ENCODE peak calls at places on chromosomes 6 and 20, in four cellular contexts. Q is tibial nerve, O is endothelial cell of umbilical vein, I is GM23248. M is an unnamed sample.

GRCh38 chr20:63330084-63330760 is 30.9 kb downstream of the CHRNA4 start:
- DNase-seq in Q (no peak), I (no peak), O (no peak), M (no peak)

GRCh38 chr6:75204959-75205775 is 686 bp downstream of the COL12A1 start:
- DNase-seq in O (peak; percentile 46), I (peak; percentile 90), Q (peak; percentile 49), M (no peak)

GRCh38 chr6:138410048-138410735 is 6.2 kb downstream of the HEBP2 start:
- DNase-seq in O (no peak), Q (peak; percentile 54), I (peak; percentile 68), M (no peak)

GRCh38 chr6:152089992-152090391 is 282.5 kb downstream of the ESR1 start:
- DNase-seq in I (peak; percentile 87), O (no peak), Q (peak; percentile 39), M (peak; percentile 40)

GRCh38 chr6:109720336-109720735 is 29.2 kb downstream of the FIG4 start:
- DNase-seq in I (no peak), O (no peak), Q (no peak), M (no peak)

GRCh38 chr6:119283214-119283613 is 66.3 kb downstream of the MAN1A1 start:
- DNase-seq in Q (no peak), I (no peak), O (no peak), M (no peak)

GRCh38 chr6:33420493-33421343 is 853 bp downstream of the SYNGAP1 start:
- DNase-seq in O (no peak), Q (no peak), I (no peak), M (no peak)

GRCh38 chr6:1382883-1383728 is 6.3 kb upstream of the FOXF2 start:
- DNase-seq in O (no peak), Q (no peak), I (peak; percentile 33), M (no peak)

GRCh38 chr6:138970856-138971425 is 17.1 kb downstream of the REPS1 start:
- DNase-seq in O (peak; percentile 85), I (peak; percentile 97), Q (no peak), M (peak; percentile 15)

GRCh38 chr20:41175727-41176330 is 38.5 kb downstream of the PLCG1 start:
- DNase-seq in I (no peak), Q (peak; percentile 3), O (no peak), M (no peak)

GRCh38 chr6:2791124-2792050 is 26.2 kb downstream of the WRNIP1 start:
- DNase-seq in I (peak; percentile 93), Q (peak; percentile 73), O (peak; percentile 92), M (no peak)

GRCh38 chr6:108561742-108562502 is 1.2 kb downstream of the FOXO3 start:
- DNase-seq in Q (no peak), O (peak; percentile 46), I (peak; percentile 63), M (no peak)

GRCh38 chr6:25995507-25995906 is 32.9 kb downstream of the TRIM38 start:
- DNase-seq in I (no peak), O (no peak), Q (no peak), M (no peak)

GRCh38 chr6:88548891-88549505 is 382.9 kb upstream of the CNR1 start:
- DNase-seq in I (no peak), Q (no peak), O (no peak), M (no peak)

GRCh38 chr20:5400164-5400762 is 83.5 kb upstream of the PROKR2 start:
- DNase-seq in O (peak; percentile 15), Q (no peak), I (peak; percentile 32), M (no peak)

GRCh38 chr20:2775139-2775538 is 25.3 kb downstream of the CPXM1 start:
- DNase-seq in I (no peak), O (no peak), Q (no peak), M (no peak)

GRCh38 chr6:6131492-6132109 is 124.9 kb upstream of the NRN1 start:
- DNase-seq in O (peak; percentile 6), I (peak; percentile 57), Q (no peak), M (no peak)

GRCh38 chr6:13677878-13678254 is 33.8 kb downstream of the RANBP9 start:
- DNase-seq in I (no peak), O (no peak), Q (no peak), M (no peak)

GRCh38 chr6:127198549-127198948 is 68.1 kb upstream of the RNF146 start:
- DNase-seq in Q (peak; percentile 57), O (no peak), I (peak; percentile 84), M (no peak)

GRCh38 chr6:4103929-4104328 is 25.0 kb upstream of the FAM217A start:
- DNase-seq in Q (no peak), I (no peak), O (no peak), M (no peak)

GRCh38 chr6:52497652-52498408 is 77.7 kb downstream of the EFHC1 start:
- DNase-seq in Q (peak; percentile 54), I (peak; percentile 58), O (no peak), M (no peak)

GRCh38 chr6:163122365-163122764 is 292.2 kb upstream of the QKI start:
- DNase-seq in O (no peak), I (no peak), Q (no peak), M (no peak)

GRCh38 chr6:139943391-139943790 is 568.9 kb upstream of the CITED2 start:
- DNase-seq in Q (peak; percentile 24), I (peak; percentile 76), O (peak; percentile 93), M (no peak)

GRCh38 chr6:132388291-132388690 is 13.0 kb downstream of the MOXD1 start:
- DNase-seq in O (no peak), Q (no peak), I (peak; percentile 37), M (no peak)

GRCh38 chr6:34129753-34130152 is 16.1 kb downstream of the GRM4 start:
- DNase-seq in O (no peak), Q (no peak), I (no peak), M (no peak)

GRCh38 chr20:16243470-16243869 is 329.8 kb downstream of the KIF16B start:
- DNase-seq in O (no peak), I (no peak), Q (no peak), M (no peak)

GRCh38 chr20:676315-676937 is 824 bp upstream of the SCRT2 start:
- DNase-seq in O (no peak), I (no peak), Q (no peak), M (no peak)

GRCh38 chr6:119440953-119441352 is 91.4 kb upstream of the MAN1A1 start:
- DNase-seq in Q (no peak), I (no peak), O (no peak), M (no peak)

GRCh38 chr6:26197736-26198625 is 110.8 kb downstream of the HFE start:
- DNase-seq in O (peak; percentile 63), I (peak; percentile 49), Q (no peak), M (no peak)

GRCh38 chr6:138267971-138268895 is 49.9 kb upstream of the PBOV1 start:
- DNase-seq in I (no peak), Q (no peak), O (no peak), M (no peak)

GRCh38 chr6:22880686-22881433 is 311.5 kb downstream of the HDGFL1 start:
- DNase-seq in O (peak; percentile 92), I (peak; percentile 92), Q (no peak), M (no peak)

GRCh38 chr20:10658051-10658823 is 15.6 kb downstream of the JAG1 start:
- DNase-seq in Q (no peak), I (peak; percentile 59), O (no peak), M (no peak)

GRCh38 chr20:10660661-10661060 is 13.1 kb downstream of the JAG1 start:
- DNase-seq in I (peak; percentile 55), O (no peak), Q (no peak), M (no peak)

GRCh38 chr20:10659651-10660601 is 13.9 kb downstream of the JAG1 start:
- DNase-seq in I (no peak), Q (no peak), O (no peak), M (no peak)

GRCh38 chr20:10661261-10661660 is 12.5 kb downstream of the JAG1 start:
- DNase-seq in I (no peak), Q (no peak), O (no peak), M (no peak)

DNA sequence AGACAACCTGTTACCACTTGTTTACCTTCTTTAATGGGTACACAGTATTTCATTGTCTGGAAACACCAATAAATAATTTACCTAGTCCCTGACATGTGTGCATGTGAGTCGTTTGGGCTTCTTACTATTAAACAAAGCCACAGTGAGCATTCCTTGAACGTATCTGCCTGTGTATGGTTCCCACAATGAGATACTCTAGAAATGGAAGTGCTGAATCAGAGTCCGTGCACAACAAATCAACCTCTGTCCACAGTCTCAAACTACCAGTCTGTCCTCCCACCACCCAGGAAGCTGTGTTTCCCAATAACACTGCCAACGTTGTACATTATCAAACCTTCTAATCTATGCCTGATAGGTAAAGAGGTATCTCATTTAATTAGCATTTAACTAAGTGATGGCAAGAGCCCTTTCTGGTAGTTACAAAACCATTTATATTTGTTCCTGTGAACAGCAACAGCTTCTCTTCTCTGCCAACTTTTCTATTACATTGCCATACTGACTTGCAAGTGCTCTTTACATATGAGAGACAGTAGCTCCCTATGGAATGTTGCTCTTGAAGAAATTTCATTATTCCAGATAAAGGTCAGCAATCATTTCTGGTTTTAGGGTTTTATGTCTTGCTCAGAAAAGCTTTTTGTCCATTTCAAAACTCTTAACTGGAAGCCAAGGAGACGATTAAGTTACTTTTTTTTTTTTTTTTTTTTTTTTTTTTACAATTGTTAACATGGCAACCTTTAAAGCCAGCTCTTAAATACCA is 14.7 kb downstream of the JAG1 start:
- DNase-seq in O (no peak), Q (no peak), I (peak; percentile 28), M (no peak)
- H3K4me1 ChIP-seq in O (peaks cover 12% of the 10 kb centered on the region), Q (no peaks in the 10 kb centered on the region), I (peaks cover 3% of the 10 kb centered on the region), M (peaks cover 100% of the 10 kb centered on the region)

DNA sequence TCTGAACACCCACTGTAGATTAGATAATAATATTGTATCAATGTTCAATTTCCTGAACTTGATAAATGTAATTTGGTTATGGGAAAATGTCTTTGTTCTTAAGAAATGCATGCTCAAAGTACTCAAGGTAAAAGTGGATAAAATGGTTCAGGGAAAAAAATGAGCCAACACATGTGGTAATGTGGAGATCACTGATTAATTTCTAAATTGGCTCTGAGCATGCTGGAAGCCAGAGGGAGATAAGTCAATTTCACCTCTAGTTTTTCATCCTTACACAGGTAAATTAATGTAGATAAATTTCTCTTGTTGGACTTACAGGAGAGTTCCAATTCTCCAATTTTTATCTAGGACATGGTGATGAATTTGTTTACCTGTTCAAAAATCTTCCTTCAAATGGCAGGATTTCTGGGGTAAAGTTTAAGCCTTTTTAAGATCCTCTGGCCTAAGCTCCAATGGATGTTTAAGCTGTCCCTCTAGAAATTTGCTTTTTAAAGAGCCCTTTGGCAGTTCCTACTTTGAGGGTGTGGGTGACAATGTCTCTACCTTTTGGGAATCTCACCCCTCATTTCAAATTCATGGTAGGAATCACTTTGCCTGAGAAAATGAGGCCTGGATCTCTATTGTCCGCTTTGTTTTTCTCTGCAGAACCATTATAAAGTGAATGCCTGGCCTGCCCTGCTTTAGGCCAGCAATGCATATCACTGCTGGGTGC is 8.2 kb upstream of the COMMD7 start:
- DNase-seq in O (no peak), I (no peak), Q (no peak), M (no peak)
- H3K27ac ChIP-seq in O (no peak overlapping the region), I (no peak overlapping the region), Q (no peak overlapping the region), M (no peak overlapping the region)

GRCh38 chr20:13814672-13815071 is 29.8 kb downstream of the NDUFAF5 start:
- DNase-seq in Q (no peak), O (no peak), I (no peak), M (no peak)

GRCh38 chr20:13819885-13820645 is 35.2 kb downstream of the NDUFAF5 start:
- DNase-seq in Q (no peak), I (peak; percentile 70), O (peak; percentile 60), M (no peak)

GRCh38 chr20:13813910-13814309 is 29.1 kb downstream of the NDUFAF5 start:
- DNase-seq in I (no peak), O (no peak), Q (no peak), M (no peak)

GRCh38 chr20:13817342-13817741 is 32.5 kb downstream of the NDUFAF5 start:
- DNase-seq in O (peak; percentile 40), Q (no peak), I (peak; percentile 52), M (no peak)

GRCh38 chr20:13816757-13817156 is 31.9 kb downstream of the NDUFAF5 start:
- DNase-seq in O (no peak), Q (no peak), I (no peak), M (no peak)
- H3K36me3 ChIP-seq in O (peaks cover 13% of the 10 kb centered on the region), Q (peaks cover 12% of the 10 kb centered on the region), I (peaks cover 18% of the 10 kb centered on the region), M (peaks cover 42% of the 10 kb centered on the region)

GRCh38 chr6:44250067-44250717 is 3.3 kb downstream of the HSP90AB1 start:
- DNase-seq in O (no peak), I (no peak), Q (no peak), M (no peak)
- H3K4me1 ChIP-seq in O (peaks cover 26% of the 10 kb centered on the region), I (peaks cover 19% of the 10 kb centered on the region), Q (no peaks in the 10 kb centered on the region), M (peaks cover 30% of the 10 kb centered on the region)